ENCODE peak calls at places on chromosome 18, in seven cellular contexts. Z is GM03348; R is cerebellum; T is HCT116; G is uterus; X is HTR-8/SVneo; B is stimulated activated CD4-positive, alpha-beta T cell treated with anti-CD3 and anti-CD28 coated beads, Interleukin-1b, Interleukin-23, amount 100 ng/mL, for 4 hours. Y is an unnamed sample.

GRCh38 chr18:59547691-59548182 is 149.5 kb downstream of the CCBE1 start:
- DNase-seq in Z (peak), R (no peak), T (no peak), G (no peak), X (no peak), B (no peak), Y (no peak)

GRCh38 chr18:14189858-14190257 is 57.6 kb upstream of the ZNF519 start:
- DNase-seq in Z (no peak), R (no peak), T (peak), G (no peak), X (peak), B (no peak), Y (no peak)

GRCh38 chr18:48814490-48815181 is 136.1 kb downstream of the SMAD7 start:
- DNase-seq in Z (no peak), R (no peak), T (no peak), G (peak), X (no peak), B (no peak), Y (no peak)

GRCh38 chr18:41378628-41379027 is 576.4 kb upstream of the PIK3C3 start:
- DNase-seq in Z (no peak), R (no peak), T (no peak), G (no peak), X (peak), B (no peak), Y (no peak)

GRCh38 chr18:55897101-55897500 is 309.1 kb upstream of the TCF4 start:
- DNase-seq in Z (no peak), R (no peak), T (no peak), G (no peak), X (no peak), B (no peak), Y (no peak)

GRCh38 chr18:32299489-32299888 is 109.7 kb downstream of the MEP1B start:
- DNase-seq in Z (no peak), R (no peak), T (no peak), G (no peak), X (no peak), B (no peak), Y (no peak)

GRCh38 chr18:58178476-58178875 is 134.4 kb downstream of the NEDD4L start:
- DNase-seq in Z (no peak), R (no peak), T (no peak), G (no peak), X (no peak), B (no peak), Y (no peak)

GRCh38 chr18:48743046-48743445 is 204.2 kb downstream of the CTIF start:
- DNase-seq in Z (peak), R (no peak), T (no peak), G (peak), X (no peak), B (no peak), Y (peak)

GRCh38 chr18:23387265-23387664 is 65.8 kb upstream of the RIOK3 start:
- DNase-seq in Z (no peak), R (no peak), T (no peak), G (no peak), X (no peak), B (no peak), Y (no peak)

GRCh38 chr18:28087173-28087563 is 89.8 kb downstream of the CDH2 start:
- DNase-seq in Z (no peak), R (no peak), T (no peak), G (no peak), X (no peak), B (no peak), Y (no peak)

GRCh38 chr18:29712785-29713184 is 1329.8 kb downstream of the DSC3 start:
- DNase-seq in Z (no peak), R (no peak), T (no peak), G (no peak), X (no peak), B (no peak), Y (peak)

GRCh38 chr18:26621161-26622026 is 73.0 kb upstream of the KCTD1 start:
- DNase-seq in Z (peak), R (no peak), T (peak), G (no peak), X (no peak), B (no peak), Y (no peak)

GRCh38 chr18:9708057-9708881 is at the start of gene RAB31:
- DNase-seq in Z (peak), R (peak), T (no peak), G (peak), X (peak), B (no peak), Y (peak)

GRCh38 chr18:36560187-36560586 is 262.7 kb downstream of the FHOD3 start:
- DNase-seq in Z (no peak), R (no peak), T (no peak), G (no peak), X (no peak), B (no peak), Y (no peak)

GRCh38 chr18:23977709-23978483 is 36.7 kb upstream of the TTC39C start:
- DNase-seq in Z (no peak), R (no peak), T (no peak), G (no peak), X (no peak), B (no peak), Y (no peak)

GRCh38 chr18:51848702-51849101 is 491.3 kb upstream of the DCC start:
- DNase-seq in Z (no peak), R (no peak), T (no peak), G (no peak), X (no peak), B (no peak), Y (no peak)

GRCh38 chr18:3442894-3443293 is 7.1 kb upstream of the TGIF1 start:
- DNase-seq in Z (no peak), R (no peak), T (no peak), G (no peak), X (no peak), B (no peak), Y (no peak)

GRCh38 chr18:56505971-56506370 is 132.4 kb downstream of the TXNL1 start:
- DNase-seq in Z (peak), R (no peak), T (no peak), G (no peak), X (no peak), B (no peak), Y (no peak)

GRCh38 chr18:23634692-23635091 is 28.0 kb downstream of the ANKRD29 start:
- DNase-seq in Z (no peak), R (no peak), T (no peak), G (no peak), X (no peak), B (no peak), Y (no peak)

GRCh38 chr18:52343138-52343537 is 3.1 kb downstream of the DCC start:
- DNase-seq in Z (no peak), R (no peak), T (no peak), G (no peak), X (no peak), B (no peak), Y (no peak)

GRCh38 chr18:27413495-27414401 is 228.6 kb upstream of the CHST9 start:
- DNase-seq in Z (peak), R (no peak), T (no peak), G (no peak), X (peak), B (no peak), Y (no peak)

GRCh38 chr18:76265375-76266225 is 229.4 kb downstream of the ZNF516 start:
- DNase-seq in Z (peak), R (no peak), T (no peak), G (peak), X (no peak), B (no peak), Y (no peak)

GRCh38 chr18:79402977-79403722 is 7.4 kb downstream of the NFATC1 start:
- DNase-seq in Z (peak), R (peak), T (no peak), G (peak), X (no peak), B (no peak), Y (peak)

GRCh38 chr18:13610517-13610916 is 115.8 kb downstream of the FAM210A start:
- DNase-seq in Z (no peak), R (no peak), T (no peak), G (no peak), X (no peak), B (no peak), Y (peak)

GRCh38 chr18:8779251-8779650 is 73.9 kb downstream of the MTCL1 start:
- DNase-seq in Z (no peak), R (no peak), T (no peak), G (no peak), X (no peak), B (no peak), Y (no peak)

GRCh38 chr18:34576622-34577021 is 133.5 kb upstream of the DTNA start:
- DNase-seq in Z (no peak), R (no peak), T (no peak), G (no peak), X (no peak), B (no peak), Y (no peak)

GRCh38 chr18:55013086-55013485 is 53.8 kb upstream of the CCDC68 start:
- DNase-seq in Z (no peak), R (no peak), T (no peak), G (no peak), X (no peak), B (no peak), Y (no peak)

GRCh38 chr18:42781298-42781815 is 334.1 kb downstream of the RIT2 start:
- DNase-seq in Z (no peak), R (no peak), T (no peak), G (no peak), X (no peak), B (no peak), Y (no peak)

GRCh38 chr18:68262697-68263293 is 452.1 kb downstream of the TMX3 start:
- DNase-seq in Z (peak), R (no peak), T (no peak), G (no peak), X (peak), B (no peak), Y (no peak)